ENCODE peak calls at places on chromosomes 12 and 14, in seven cellular contexts. S, M, H, G, D, U and E are unnamed samples.

GRCh38 chr14:79965896-79966295 is 245.4 kb downstream of the DIO2 start:
- DNase-seq in S (peak; percentile 50), M (no peak), H (no peak), G (no peak), D (no peak), U (no peak), E (no peak)

GRCh38 chr14:67538501-67538900 is 5.4 kb downstream of the PLEKHH1 start:
- DNase-seq in S (no peak), M (no peak), H (peak; percentile 63), G (no peak), D (no peak), U (no peak), E (no peak)

GRCh38 chr14:35189422-35189821 is 67.1 kb downstream of the PRORP start:
- DNase-seq in S (no peak), M (no peak), H (no peak), G (no peak), D (no peak), U (no peak), E (no peak)

GRCh38 chr12:103739546-103739945 is 101.5 kb downstream of the NT5DC3 start:
- DNase-seq in S (no peak), M (no peak), H (no peak), G (no peak), D (no peak), U (no peak), E (no peak)

GRCh38 chr12:12365931-12366431 is 9.1 kb downstream of the BORCS5 start:
- DNase-seq in S (peak; percentile 16), M (no peak), H (no peak), G (no peak), D (no peak), U (no peak), E (no peak)

GRCh38 chr12:102682698-102683289 is 202.4 kb upstream of the IGF1 start:
- DNase-seq in S (no peak), M (no peak), H (no peak), G (no peak), D (no peak), U (no peak), E (no peak)

GRCh38 chr14:83566567-83566966 is 1963.4 kb upstream of the FLRT2 start:
- DNase-seq in S (peak; percentile 28), M (no peak), H (no peak), G (no peak), D (no peak), U (no peak), E (no peak)

GRCh38 chr12:63857771-63858670 is 13.5 kb downstream of the SRGAP1 start:
- DNase-seq in S (no peak), M (no peak), H (no peak), G (no peak), D (no peak), U (no peak), E (no peak)

GRCh38 chr14:80956105-80956504 is 684 bp downstream of the TSHR start:
- DNase-seq in S (no peak), M (no peak), H (no peak), G (no peak), D (no peak), U (no peak), E (no peak)

GRCh38 chr14:36941783-36942521 is 230.5 kb downstream of the SLC25A21 start:
- DNase-seq in S (peak; percentile 84), M (peak; percentile 55), H (peak; percentile 95), G (peak; percentile 46), D (peak; percentile 66), U (peak; percentile 85), E (peak; percentile 87)

GRCh38 chr14:65287264-65288131 is 125.0 kb upstream of the FUT8 start:
- DNase-seq in S (no peak), M (no peak), H (no peak), G (no peak), D (no peak), U (no peak), E (no peak)

GRCh38 chr12:13094349-13094748 is 9.1 kb downstream of the GSG1 start:
- DNase-seq in S (peak; percentile 79), M (no peak), H (no peak), G (peak; percentile 57), D (no peak), U (no peak), E (no peak)

GRCh38 chr12:100843061-100843460 is 48.5 kb downstream of the ANO4 start:
- DNase-seq in S (no peak), M (no peak), H (no peak), G (no peak), D (no peak), U (no peak), E (no peak)

GRCh38 chr12:100845095-100845494 is 50.5 kb downstream of the ANO4 start:
- DNase-seq in S (peak; percentile 4), M (no peak), H (no peak), G (peak; percentile 59), D (no peak), U (no peak), E (no peak)

GRCh38 chr12:100842156-100842555 is 47.6 kb downstream of the ANO4 start:
- DNase-seq in S (no peak), M (no peak), H (no peak), G (no peak), D (no peak), U (no peak), E (no peak)

DNA sequence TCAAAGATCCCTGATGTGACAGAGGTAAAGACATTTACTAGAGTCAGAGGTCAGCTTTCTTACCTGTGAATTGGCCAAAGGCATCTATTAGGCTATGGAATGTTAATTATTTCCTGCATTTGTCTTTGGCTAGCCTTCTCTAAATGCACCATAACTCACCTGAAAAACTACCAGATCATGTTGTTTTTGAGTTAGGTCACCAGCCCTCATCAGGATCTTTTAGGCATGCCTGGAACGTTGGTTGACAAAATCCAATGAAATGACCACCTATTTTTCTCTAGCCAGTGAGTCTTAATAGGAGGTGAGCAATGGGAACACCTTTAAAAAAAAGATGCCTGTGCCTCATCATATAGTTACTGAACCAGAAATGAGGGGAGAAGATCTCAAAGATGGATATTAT is 46.2 kb downstream of the ANO4 start:
- DNase-seq in S (no peak), M (no peak), H (no peak), G (no peak), D (no peak), U (no peak), E (no peak)
- TF ChIP-seq CTCF in S (no peak), M (no peak), H (no peak), G (no peak), D (no peak), U (no peak), E (no peak)

GRCh38 chr14:96106891-96107290 is 67.7 kb downstream of the C14orf132 start:
- DNase-seq in S (no peak), M (no peak), H (peak; percentile 79), G (no peak), D (no peak), U (no peak), E (no peak)

GRCh38 chr14:96108911-96109310 is 69.7 kb downstream of the C14orf132 start:
- DNase-seq in S (no peak), M (no peak), H (peak; percentile 68), G (no peak), D (no peak), U (no peak), E (no peak)

GRCh38 chr14:96105921-96106441 is 66.8 kb downstream of the C14orf132 start:
- DNase-seq in S (peak; percentile 72), M (no peak), H (peak; percentile 92), G (peak; percentile 53), D (no peak), U (no peak), E (no peak)

GRCh38 chr14:96109956-96110355 is 70.8 kb downstream of the C14orf132 start:
- DNase-seq in S (no peak), M (no peak), H (peak; percentile 76), G (no peak), D (no peak), U (no peak), E (no peak)

DNA sequence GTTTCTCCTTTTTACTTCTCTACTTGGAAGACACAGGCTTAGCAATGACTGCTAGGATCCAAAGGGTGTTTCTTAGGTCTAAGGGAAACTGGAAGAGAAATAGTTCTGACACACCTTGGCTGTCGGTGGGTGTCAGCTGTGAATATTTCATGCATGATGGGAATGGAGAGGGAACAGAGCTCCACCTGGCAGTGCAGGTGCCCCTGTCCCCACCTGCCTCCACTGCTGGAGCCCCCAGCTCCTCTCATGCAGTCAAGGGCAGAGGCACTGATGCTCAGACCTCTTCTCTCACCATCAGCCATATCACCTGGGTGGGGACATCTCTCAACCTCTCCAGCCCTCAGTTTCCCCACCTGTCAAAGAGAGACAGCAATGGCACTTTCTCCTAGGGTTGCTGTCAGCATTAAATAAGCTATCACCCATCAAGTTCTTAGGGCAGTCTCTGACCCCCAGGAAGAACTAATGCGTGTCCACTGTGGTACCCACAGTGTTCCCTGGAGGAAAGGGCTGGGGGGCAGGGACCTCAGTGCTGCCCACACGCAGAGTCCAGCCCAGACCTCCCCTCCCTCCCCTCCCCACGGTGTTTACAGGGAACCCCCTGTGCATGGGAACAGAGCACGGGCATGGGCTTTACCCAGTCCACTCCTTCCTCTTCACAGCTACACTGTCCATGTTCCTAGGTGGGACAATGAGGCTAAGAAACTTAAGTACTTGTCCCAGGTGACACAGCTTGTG is 69.1 kb downstream of the C14orf132 start:
- DNase-seq in S (no peak), M (no peak), H (peak; percentile 61), G (no peak), D (no peak), U (no peak), E (no peak)
- TF ChIP-seq CTCF in S (no peak), M (no peak), H (no peak), G (no peak), D (no peak), U (no peak), E (no peak)

GRCh38 chr14:90461425-90461824 is 64.6 kb downstream of the CALM1 start:
- DNase-seq in S (no peak), M (no peak), H (peak; percentile 15), G (no peak), D (no peak), U (no peak), E (no peak)

GRCh38 chr14:90458536-90458935 is 61.7 kb downstream of the CALM1 start:
- DNase-seq in S (no peak), M (no peak), H (peak; percentile 74), G (no peak), D (no peak), U (no peak), E (no peak)

GRCh38 chr14:90457191-90457590 is 60.4 kb downstream of the CALM1 start:
- DNase-seq in S (no peak), M (no peak), H (peak; percentile 4), G (no peak), D (no peak), U (no peak), E (no peak)

GRCh38 chr14:90456551-90456950 is 59.7 kb downstream of the CALM1 start:
- DNase-seq in S (no peak), M (no peak), H (peak; percentile 48), G (no peak), D (no peak), U (no peak), E (no peak)

GRCh38 chr14:90460136-90460535 is 63.3 kb downstream of the CALM1 start:
- DNase-seq in S (no peak), M (no peak), H (peak; percentile 43), G (no peak), D (no peak), U (no peak), E (peak; percentile 66)
- TF ChIP-seq CTCF in S (no peak), M (no peak), H (no peak), G (no peak), D (no peak), U (no peak), E (no peak)

DNA sequence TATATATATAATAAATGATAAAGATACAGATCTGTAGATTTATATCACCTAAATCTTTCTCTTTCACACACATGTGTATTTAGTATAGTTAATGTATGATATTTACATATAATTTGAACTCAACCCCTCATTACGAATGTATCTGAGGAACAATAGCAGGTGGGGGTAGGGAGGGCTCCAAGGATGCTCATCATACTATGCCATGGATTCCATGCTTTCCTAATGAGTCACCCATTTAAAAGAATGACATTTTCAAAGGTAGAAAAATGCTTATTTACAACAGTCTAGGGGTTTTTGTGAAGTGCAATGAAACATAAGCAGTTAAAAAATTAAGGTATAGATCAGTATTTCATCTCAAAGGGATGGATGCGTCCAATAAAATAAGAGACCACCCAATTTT is 181.6 kb downstream of the SOX5 start:
- DNase-seq in S (no peak), M (no peak), H (no peak), G (peak; percentile 1), D (no peak), U (no peak), E (no peak)
- TF ChIP-seq CTCF in S (no peak), M (no peak), H (no peak), G (no peak), D (no peak), U (no peak), E (no peak)